ENCODE peak calls at places on chromosomes 13 and 19, in five cellular contexts. H is amniotic stem cell; U is activated CD4-positive, alpha-beta T cell treated with anti-CD3 and anti-CD28 coated beads, Interleukin-2, amount 50 U/mL, for 1 hour; V is activated naive CD8-positive, alpha-beta T cell treated with anti-CD3 and anti-CD28 coated beads, Interleukin-2, amount 50 U/mL, for 24 hours; Y is hypothalamus. X is an unnamed sample.

GRCh38 chr13:109989686-109990085 is 203.3 kb upstream of the IRS2 start:
- DNase-seq in H (peak), V (no peak), Y (no peak), U (no peak), X (no peak)

GRCh38 chr19:53101518-53101917 is 1.7 kb downstream of the ZNF160 start:
- DNase-seq in U (no peak), Y (no peak), H (no peak), V (peak), X (no peak)

GRCh38 chr19:2575734-2576481 is 100.0 kb downstream of the GADD45B start:
- DNase-seq in U (no peak), H (no peak), Y (no peak), V (no peak), X (no peak)

GRCh38 chr19:38657633-38658222 is 10.3 kb downstream of the ACTN4 start:
- DNase-seq in U (no peak), Y (no peak), V (no peak), H (peak), X (no peak)

GRCh38 chr19:4379383-4380253 is 20.7 kb downstream of the SH3GL1 start:
- DNase-seq in Y (no peak), U (no peak), H (no peak), V (peak), X (no peak)

GRCh38 chr13:28329395-28330158 is 165.4 kb downstream of the FLT1 start:
- DNase-seq in U (no peak), Y (no peak), V (no peak), H (peak), X (no peak)

GRCh38 chr19:54279441-54279962 is 1.4 kb downstream of the LILRB2 start:
- DNase-seq in V (no peak), H (no peak), Y (no peak), U (no peak), X (no peak)

GRCh38 chr19:33814181-33815165 is 17.8 kb downstream of the KCTD15 start:
- DNase-seq in V (no peak), Y (no peak), H (no peak), U (no peak), X (no peak)

GRCh38 chr13:22077764-22078163 is 406.9 kb downstream of the FGF9 start:
- DNase-seq in H (no peak), V (no peak), Y (no peak), U (no peak), X (no peak)

GRCh38 chr19:47518139-47518538 is 3.3 kb upstream of the NAPA start:
- DNase-seq in U (no peak), V (peak), H (no peak), Y (no peak), X (no peak)

GRCh38 chr13:101264931-101265330 is 151.4 kb downstream of the NALCN start:
- DNase-seq in V (no peak), H (no peak), U (no peak), Y (no peak), X (no peak)

GRCh38 chr13:48579167-48579918 is 46.5 kb upstream of the RCBTB2 start:
- DNase-seq in V (no peak), H (no peak), Y (no peak), U (no peak), X (no peak)

GRCh38 chr19:18596752-18597157 is 8.2 kb downstream of the REX1BD start:
- DNase-seq in Y (no peak), U (no peak), V (peak), H (no peak), X (no peak)

GRCh38 chr13:100129605-100130004 is 40.7 kb downstream of the PCCA start:
- DNase-seq in U (no peak), V (no peak), H (no peak), Y (no peak), X (no peak)

GRCh38 chr19:10288662-10289166 is 1.0 kb upstream of the ICAM5 start:
- DNase-seq in Y (no peak), H (no peak), V (peak), U (no peak), X (no peak)

GRCh38 chr19:41175825-41176734 is 16.9 kb upstream of the CYP2S1 start:
- DNase-seq in H (peak), V (peak), Y (peak), U (peak), X (no peak)

GRCh38 chr19:53193534-53194222 is 520 bp upstream of the ZNF665 start:
- DNase-seq in U (no peak), V (no peak), H (no peak), Y (no peak), X (no peak)

GRCh38 chr13:111139874-111140561 is 24.9 kb downstream of the ARHGEF7 start:
- DNase-seq in U (no peak), V (no peak), Y (no peak), H (no peak), X (no peak)

GRCh38 chr13:43511260-43511970 is 275.4 kb downstream of the ENOX1 start:
- DNase-seq in H (no peak), U (no peak), V (no peak), Y (no peak), X (no peak)

GRCh38 chr19:49847731-49848696 is 2.9 kb upstream of the PTOV1 start:
- DNase-seq in H (peak), V (no peak), Y (no peak), U (no peak), X (no peak)

GRCh38 chr19:47651691-47652090 is 42.8 kb downstream of the BICRA start:
- DNase-seq in Y (no peak), U (no peak), H (no peak), V (no peak), X (no peak)

GRCh38 chr13:98390086-98390697 is 186.7 kb downstream of the STK24 start:
- DNase-seq in H (no peak), Y (no peak), V (no peak), U (no peak), X (no peak)

GRCh38 chr13:73835138-73835721 is 299.0 kb downstream of the KLF12 start:
- DNase-seq in H (no peak), Y (no peak), U (no peak), V (no peak), X (no peak)

GRCh38 chr13:51581148-51581820 is 3.0 kb upstream of the WDFY2 start:
- DNase-seq in U (no peak), H (no peak), V (no peak), Y (no peak), X (no peak)

GRCh38 chr13:46686171-46686570 is 110.8 kb downstream of the ESD start:
- DNase-seq in V (no peak), Y (no peak), H (no peak), U (no peak), X (no peak)

GRCh38 chr19:10290439-10290875 is 705 bp downstream of the ICAM5 start:
- DNase-seq in V (no peak), H (no peak), Y (no peak), U (no peak), X (no peak)

GRCh38 chr19:39506944-39507714 is 7.8 kb upstream of the SELENOV start:
- DNase-seq in H (no peak), Y (no peak), U (peak), V (peak), X (no peak)

GRCh38 chr13:32041429-32041828 is 9.9 kb downstream of the FRY start:
- DNase-seq in H (no peak), V (no peak), Y (no peak), U (no peak), X (no peak)

GRCh38 chr19:34232566-34233481 is 21.5 kb upstream of the GARRE1 start:
- DNase-seq in U (no peak), H (peak), Y (no peak), V (no peak), X (no peak)

GRCh38 chr13:27283906-27284523 is 13.4 kb downstream of the RASL11A start:
- DNase-seq in V (no peak), Y (no peak), U (no peak), H (no peak), X (no peak)